ENCODE peak calls at places on chromosomes 7 and 10, in four cellular contexts. One of them, this sample, is unnamed.

GRCh38 chr10:95756796-95757657 is 1.1 kb downstream of the ENTPD1 start:
- DNase-seq in GM23248: no peak
- DNase-seq in stimulated activated naive CD8-positive, alpha-beta T cell treated with anti-CD3 and anti-CD28 coated beads, Interleukin-15, amount 100 ng/mL, for 72 hours: no peak
- DNase-seq in Caco-2: no peak
- DNase-seq in this sample: no peak

GRCh38 chr10:89566095-89566950 is 30.9 kb upstream of the SLC16A12 start:
- DNase-seq in GM23248: no peak
- DNase-seq in stimulated activated naive CD8-positive, alpha-beta T cell treated with anti-CD3 and anti-CD28 coated beads, Interleukin-15, amount 100 ng/mL, for 72 hours: no peak
- DNase-seq in Caco-2: no peak
- DNase-seq in this sample: no peak

GRCh38 chr7:155489862-155490696 is 32.1 kb downstream of the EN2 start:
- DNase-seq in GM23248: peak
- DNase-seq in stimulated activated naive CD8-positive, alpha-beta T cell treated with anti-CD3 and anti-CD28 coated beads, Interleukin-15, amount 100 ng/mL, for 72 hours: no peak
- DNase-seq in Caco-2: no peak
- DNase-seq in this sample: no peak

GRCh38 chr7:70446448-70447143 is 685.3 kb upstream of the GALNT17 start:
- DNase-seq in GM23248: no peak
- DNase-seq in stimulated activated naive CD8-positive, alpha-beta T cell treated with anti-CD3 and anti-CD28 coated beads, Interleukin-15, amount 100 ng/mL, for 72 hours: no peak
- DNase-seq in Caco-2: no peak
- DNase-seq in this sample: no peak

GRCh38 chr10:116385994-116386809 is 41.4 kb upstream of the PNLIPRP3 start:
- DNase-seq in GM23248: peak
- DNase-seq in stimulated activated naive CD8-positive, alpha-beta T cell treated with anti-CD3 and anti-CD28 coated beads, Interleukin-15, amount 100 ng/mL, for 72 hours: no peak
- DNase-seq in Caco-2: no peak
- DNase-seq in this sample: peak

GRCh38 chr10:62162261-62162660 is 106.4 kb downstream of the RTKN2 start:
- DNase-seq in GM23248: no peak
- DNase-seq in stimulated activated naive CD8-positive, alpha-beta T cell treated with anti-CD3 and anti-CD28 coated beads, Interleukin-15, amount 100 ng/mL, for 72 hours: no peak
- DNase-seq in Caco-2: no peak
- DNase-seq in this sample: no peak

GRCh38 chr7:30423793-30424505 is 54.6 kb downstream of the NOD1 start:
- DNase-seq in GM23248: no peak
- DNase-seq in stimulated activated naive CD8-positive, alpha-beta T cell treated with anti-CD3 and anti-CD28 coated beads, Interleukin-15, amount 100 ng/mL, for 72 hours: no peak
- DNase-seq in Caco-2: no peak
- DNase-seq in this sample: no peak

GRCh38 chr10:72598769-72599701 is 26.8 kb downstream of the MICU1 start:
- DNase-seq in GM23248: no peak
- DNase-seq in stimulated activated naive CD8-positive, alpha-beta T cell treated with anti-CD3 and anti-CD28 coated beads, Interleukin-15, amount 100 ng/mL, for 72 hours: no peak
- DNase-seq in Caco-2: no peak
- DNase-seq in this sample: no peak

GRCh38 chr10:60434418-60435046 is 44.9 kb upstream of the ANK3 start:
- DNase-seq in GM23248: peak
- DNase-seq in stimulated activated naive CD8-positive, alpha-beta T cell treated with anti-CD3 and anti-CD28 coated beads, Interleukin-15, amount 100 ng/mL, for 72 hours: no peak
- DNase-seq in Caco-2: peak
- DNase-seq in this sample: peak

GRCh38 chr7:40772096-40772495 is 637.3 kb downstream of the SUGCT start:
- DNase-seq in GM23248: no peak
- DNase-seq in stimulated activated naive CD8-positive, alpha-beta T cell treated with anti-CD3 and anti-CD28 coated beads, Interleukin-15, amount 100 ng/mL, for 72 hours: no peak
- DNase-seq in Caco-2: no peak
- DNase-seq in this sample: no peak

GRCh38 chr10:132319853-132320669 is 11.9 kb upstream of the LRRC27 start:
- DNase-seq in GM23248: peak
- DNase-seq in stimulated activated naive CD8-positive, alpha-beta T cell treated with anti-CD3 and anti-CD28 coated beads, Interleukin-15, amount 100 ng/mL, for 72 hours: peak
- DNase-seq in Caco-2: no peak
- DNase-seq in this sample: peak

GRCh38 chr7:111869266-111869665 is 307.0 kb upstream of the IMMP2L start:
- DNase-seq in GM23248: no peak
- DNase-seq in stimulated activated naive CD8-positive, alpha-beta T cell treated with anti-CD3 and anti-CD28 coated beads, Interleukin-15, amount 100 ng/mL, for 72 hours: no peak
- DNase-seq in Caco-2: no peak
- DNase-seq in this sample: no peak

GRCh38 chr10:97822261-97822687 is 27.4 kb upstream of the GOLGA7B start:
- DNase-seq in GM23248: no peak
- DNase-seq in stimulated activated naive CD8-positive, alpha-beta T cell treated with anti-CD3 and anti-CD28 coated beads, Interleukin-15, amount 100 ng/mL, for 72 hours: no peak
- DNase-seq in Caco-2: no peak
- DNase-seq in this sample: peak

GRCh38 chr7:37289347-37289746 is 159.3 kb downstream of the ELMO1 start:
- DNase-seq in GM23248: no peak
- DNase-seq in stimulated activated naive CD8-positive, alpha-beta T cell treated with anti-CD3 and anti-CD28 coated beads, Interleukin-15, amount 100 ng/mL, for 72 hours: no peak
- DNase-seq in Caco-2: no peak
- DNase-seq in this sample: no peak

GRCh38 chr10:29584436-29584835 is 50.3 kb downstream of the SVIL start:
- DNase-seq in GM23248: no peak
- DNase-seq in stimulated activated naive CD8-positive, alpha-beta T cell treated with anti-CD3 and anti-CD28 coated beads, Interleukin-15, amount 100 ng/mL, for 72 hours: no peak
- DNase-seq in Caco-2: no peak
- DNase-seq in this sample: no peak

GRCh38 chr10:65911431-65911830 is 1014.4 kb upstream of the LRRTM3 start:
- DNase-seq in GM23248: no peak
- DNase-seq in stimulated activated naive CD8-positive, alpha-beta T cell treated with anti-CD3 and anti-CD28 coated beads, Interleukin-15, amount 100 ng/mL, for 72 hours: no peak
- DNase-seq in Caco-2: no peak
- DNase-seq in this sample: no peak

GRCh38 chr7:138864667-138865066 is 66.7 kb upstream of the ATP6V0A4 start:
- DNase-seq in GM23248: peak
- DNase-seq in stimulated activated naive CD8-positive, alpha-beta T cell treated with anti-CD3 and anti-CD28 coated beads, Interleukin-15, amount 100 ng/mL, for 72 hours: no peak
- DNase-seq in Caco-2: no peak
- DNase-seq in this sample: no peak

GRCh38 chr10:99630439-99630838 is 10.2 kb upstream of the SLC25A28 start:
- DNase-seq in GM23248: peak
- DNase-seq in stimulated activated naive CD8-positive, alpha-beta T cell treated with anti-CD3 and anti-CD28 coated beads, Interleukin-15, amount 100 ng/mL, for 72 hours: no peak
- DNase-seq in Caco-2: peak
- DNase-seq in this sample: peak

GRCh38 chr7:1341361-1341675 is 108.6 kb downstream of the UNCX start:
- DNase-seq in GM23248: no peak
- DNase-seq in stimulated activated naive CD8-positive, alpha-beta T cell treated with anti-CD3 and anti-CD28 coated beads, Interleukin-15, amount 100 ng/mL, for 72 hours: no peak
- DNase-seq in Caco-2: no peak
- DNase-seq in this sample: no peak